ENCODE peak calls at places on chromosomes 1 and 21, in four cellular contexts. P is effector memory CD8-positive, alpha-beta T cell; M is endothelial cell; I is lung microvascular endothelial cell. T is an unnamed sample.

GRCh38 chr1:211356723-211357418 is 30.2 kb downstream of the TRAF5 start:
- DNase-seq in P (no peak), M (no peak), I (no peak), T (no peak)

GRCh38 chr1:207908112-207908734 is 2.7 kb downstream of the CD34 start:
- DNase-seq in P (no peak), M (no peak), I (peak), T (no peak)

GRCh38 chr1:55650449-55650848 is 435.3 kb upstream of the USP24 start:
- DNase-seq in P (no peak), M (no peak), I (no peak), T (no peak)

GRCh38 chr1:74767490-74767889 is 34.5 kb downstream of the TYW3 start:
- DNase-seq in P (no peak), M (peak), I (peak), T (no peak)

GRCh38 chr1:25912076-25912831 is 6.0 kb upstream of the STMN1 start:
- DNase-seq in P (no peak), M (no peak), I (peak), T (no peak)

GRCh38 chr1:241156231-241156965 is 200.6 kb downstream of the RGS7 start:
- DNase-seq in P (no peak), M (no peak), I (peak), T (no peak)

GRCh38 chr1:237012789-237013383 is 8.6 kb upstream of the MT1HL1 start:
- DNase-seq in P (no peak), M (no peak), I (peak), T (no peak)

GRCh38 chr1:25580933-25581332 is 35.7 kb upstream of the MAN1C1 start:
- DNase-seq in P (no peak), M (no peak), I (no peak), T (no peak)

GRCh38 chr1:99731384-99731783 is 35.1 kb downstream of the FRRS1 start:
- DNase-seq in P (no peak), M (no peak), I (no peak), T (no peak)

GRCh38 chr1:56137829-56138505 is 441.4 kb downstream of the PLPP3 start:
- DNase-seq in P (no peak), M (no peak), I (peak), T (no peak)

GRCh38 chr21:36350282-36350910 is 30.4 kb downstream of the MORC3 start:
- DNase-seq in P (no peak), M (no peak), I (peak), T (no peak)

GRCh38 chr1:188462837-188463236 is 1634.1 kb downstream of the PLA2G4A start:
- DNase-seq in P (no peak), M (no peak), I (no peak), T (no peak)

GRCh38 chr1:224080082-224080774 is 33.7 kb upstream of the FBXO28 start:
- DNase-seq in P (no peak), M (no peak), I (peak), T (no peak)

GRCh38 chr1:97920832-97921571 is at the start of gene DPYD:
- DNase-seq in P (peak), M (peak), I (peak), T (peak)

GRCh38 chr1:64302971-64303370 is 99.5 kb downstream of the UBE2U start:
- DNase-seq in P (no peak), M (no peak), I (no peak), T (no peak)

GRCh38 chr1:40785446-40785845 is 1.9 kb downstream of the KCNQ4 start:
- DNase-seq in P (no peak), M (no peak), I (no peak), T (no peak)

GRCh38 chr1:94926915-94927404 is at the start of gene CNN3:
- DNase-seq in P (peak), M (peak), I (peak), T (peak)

GRCh38 chr1:73593379-73593778 is 604.6 kb downstream of the LRRIQ3 start:
- DNase-seq in P (no peak), M (no peak), I (peak), T (no peak)

T was measured in HuH-7.5.